ENCODE peak calls at places on chromosomes 3 and 15, in five cellular contexts. U, M, K, T and B are unnamed samples.

GRCh38 chr3:3177861-3178497 is 1.5 kb downstream of the CRBN start:
- DNase-seq in U (no peak), T (no peak), M (no peak), K (no peak), B (no peak)

GRCh38 chr15:68055224-68055705 is 1.1 kb downstream of the PIAS1 start:
- DNase-seq in K (peak), M (peak), U (no peak), T (peak), B (no peak)

GRCh38 chr3:134052370-134052769 is 22.6 kb upstream of the SLCO2A1 start:
- DNase-seq in T (no peak), M (no peak), U (no peak), K (no peak), B (peak)

GRCh38 chr15:84947947-84948830 is 33.5 kb upstream of the PDE8A start:
- DNase-seq in T (no peak), U (no peak), M (no peak), K (no peak), B (no peak)

GRCh38 chr3:172530566-172530965 is 7.3 kb upstream of the TNFSF10 start:
- DNase-seq in T (no peak), U (no peak), M (no peak), K (no peak), B (no peak)

GRCh38 chr3:5618170-5618569 is 430.7 kb downstream of the EDEM1 start:
- DNase-seq in U (no peak), T (no peak), K (no peak), M (no peak), B (no peak)

GRCh38 chr3:72327008-72327407 is 521.2 kb downstream of the SHQ1 start:
- DNase-seq in U (no peak), M (no peak), K (no peak), T (no peak), B (no peak)

GRCh38 chr3:50268703-50269451 is at the start of gene SEMA3B:
- DNase-seq in K (no peak), U (no peak), T (no peak), M (peak), B (no peak)

GRCh38 chr3:113169876-113170452 is 41.4 kb upstream of the BOC start:
- DNase-seq in T (no peak), K (no peak), U (no peak), M (peak), B (no peak)

GRCh38 chr3:66609660-66610547 is 109.1 kb upstream of the LRIG1 start:
- DNase-seq in U (no peak), M (no peak), T (no peak), K (no peak), B (no peak)

GRCh38 chr3:173473237-173473636 is 75.7 kb downstream of the NLGN1 start:
- DNase-seq in T (no peak), K (no peak), M (no peak), U (no peak), B (no peak)

GRCh38 chr15:43509923-43510229 is 7.5 kb upstream of the MAP1A start:
- DNase-seq in M (no peak), U (no peak), K (no peak), T (no peak), B (no peak)
- H3K4me3 ChIP-seq in M (peak), U (peak), K (peak), T (peak), B (peak)

GRCh38 chr3:101853465-101853864 is 4.2 kb downstream of the NFKBIZ start:
- DNase-seq in K (no peak), M (no peak), U (no peak), T (no peak), B (no peak)

GRCh38 chr3:101852315-101852714 is 3.0 kb downstream of the NFKBIZ start:
- DNase-seq in T (no peak), M (no peak), U (no peak), K (no peak), B (no peak)

GRCh38 chr3:101853971-101854370 is 4.7 kb downstream of the NFKBIZ start:
- DNase-seq in K (no peak), T (no peak), U (no peak), M (no peak), B (no peak)

GRCh38 chr3:101851833-101852232 is 2.5 kb downstream of the NFKBIZ start:
- DNase-seq in T (no peak), K (no peak), M (no peak), U (no peak), B (no peak)

DNA sequence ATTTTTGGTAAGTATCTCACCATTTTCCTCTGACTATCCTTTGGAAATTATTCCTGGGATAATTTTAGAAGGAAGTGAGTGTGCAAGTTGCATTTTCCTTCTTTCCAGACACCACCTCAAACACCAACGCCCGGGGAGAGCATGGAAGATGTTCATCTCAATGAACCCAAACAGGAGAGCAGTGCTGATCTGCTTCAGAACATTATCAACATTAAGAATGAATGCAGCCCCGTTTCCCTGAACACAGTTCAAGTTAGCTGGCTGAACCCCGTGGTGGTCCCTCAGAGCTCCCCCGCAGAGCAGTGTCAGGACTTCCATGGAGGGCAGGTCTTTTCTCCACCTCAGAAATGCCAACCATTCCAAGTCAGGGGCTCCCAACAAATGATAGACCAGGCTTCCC is 3.7 kb downstream of the NFKBIZ start:
- DNase-seq in U (no peak), M (no peak), K (no peak), T (no peak), B (no peak)
- H3K4me3 ChIP-seq in U (no peak), M (no peak), K (no peak), T (no peak), B (peak)

GRCh38 chr3:158094917-158095301 is 11.3 kb downstream of the SHOX2 start:
- DNase-seq in T (no peak), U (no peak), M (no peak), K (no peak), B (no peak)
- H3K4me3 ChIP-seq in T (no peak), U (no peak), M (peak), K (no peak), B (no peak)

GRCh38 chr3:186361246-186361611 is 805 bp downstream of the DGKG start:
- DNase-seq in U (no peak), T (no peak), K (no peak), M (no peak), B (no peak)

GRCh38 chr3:186359078-186359477 is 3.0 kb downstream of the DGKG start:
- DNase-seq in M (no peak), U (no peak), T (no peak), K (no peak), B (no peak)

GRCh38 chr3:186362409-186362757 is 349 bp upstream of the DGKG start:
- DNase-seq in K (no peak), M (no peak), T (no peak), U (no peak), B (no peak)

GRCh38 chr3:186361612-186362408 is at the start of gene DGKG:
- DNase-seq in T (no peak), M (peak), K (peak), U (no peak), B (peak)

DNA sequence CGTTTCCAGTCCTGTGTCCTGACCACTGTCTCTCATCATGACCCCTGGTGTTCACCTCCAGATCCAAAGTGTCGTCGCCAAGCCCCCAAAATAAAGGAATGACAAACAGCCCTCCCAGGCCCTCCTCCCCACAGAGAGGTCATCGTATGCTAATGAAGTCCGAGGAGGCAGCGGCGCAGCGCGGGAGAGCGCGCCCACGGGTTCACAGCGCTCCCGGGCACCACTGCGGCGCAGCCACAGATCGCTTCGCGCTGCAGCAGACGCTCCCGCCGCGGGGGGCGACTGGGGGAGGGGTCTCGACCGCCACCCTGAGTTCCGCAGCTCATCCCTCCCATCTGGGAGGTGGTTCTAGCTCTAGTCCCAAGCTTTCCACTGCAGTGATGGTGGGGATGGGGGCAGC is 1.3 kb downstream of the DGKG start:
- DNase-seq in M (no peak), K (no peak), U (no peak), T (no peak), B (no peak)
- H3K4me3 ChIP-seq in M (peak), K (no peak), U (no peak), T (no peak), B (peak)

GRCh38 chr15:59444082-59444835 is 6.3 kb downstream of the FAM81A start:
- DNase-seq in M (no peak), T (no peak), U (no peak), K (no peak), B (no peak)

GRCh38 chr15:59444980-59445500 is 7.1 kb downstream of the FAM81A start:
- DNase-seq in U (no peak), T (no peak), K (no peak), M (no peak), B (no peak)

GRCh38 chr15:59439571-59439970 is 1.6 kb downstream of the FAM81A start:
- DNase-seq in T (no peak), M (no peak), U (no peak), K (no peak), B (no peak)

GRCh38 chr15:59447367-59447766 is 9.4 kb downstream of the FAM81A start:
- DNase-seq in U (no peak), M (no peak), K (no peak), T (no peak), B (no peak)

DNA sequence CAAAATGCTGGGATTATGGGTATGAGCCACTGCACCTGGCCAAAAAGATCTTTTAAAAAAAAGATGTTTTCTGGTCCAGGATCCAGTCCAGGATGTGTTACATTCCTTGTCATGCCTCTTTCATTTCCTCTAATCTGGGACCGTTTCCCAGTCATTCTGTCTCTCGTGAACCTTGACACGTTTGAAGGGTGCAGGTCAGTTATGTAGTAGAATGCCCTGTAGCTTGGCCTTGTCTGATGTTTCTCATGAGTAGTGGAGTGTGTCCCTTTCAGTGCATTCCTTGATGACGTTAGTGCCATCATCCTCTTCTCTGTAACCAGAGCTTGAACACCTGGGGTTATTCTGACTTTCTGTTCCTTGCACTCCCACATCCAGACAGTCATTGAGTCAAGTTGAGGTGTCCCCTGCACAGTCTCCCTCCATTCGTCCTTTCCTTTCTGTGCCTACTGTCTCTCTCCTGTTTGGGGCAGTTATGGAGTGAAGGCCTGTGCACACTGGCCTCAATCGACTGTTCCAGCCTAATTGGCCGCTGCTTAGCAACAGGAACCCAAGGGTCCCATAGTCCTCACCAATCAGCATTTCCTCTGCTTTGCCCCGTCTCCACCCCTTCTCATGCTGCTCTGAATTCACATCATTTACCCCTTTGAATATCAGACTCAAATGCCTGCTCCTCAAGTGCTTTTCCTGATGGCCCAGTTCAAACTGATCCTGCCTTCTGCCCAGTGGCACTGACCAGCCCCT is 5.5 kb downstream of the FAM81A start:
- DNase-seq in M (no peak), K (no peak), U (no peak), T (no peak), B (no peak)
- H3K4me3 ChIP-seq in M (no peak), K (no peak), U (no peak), T (no peak), B (no peak)

DNA sequence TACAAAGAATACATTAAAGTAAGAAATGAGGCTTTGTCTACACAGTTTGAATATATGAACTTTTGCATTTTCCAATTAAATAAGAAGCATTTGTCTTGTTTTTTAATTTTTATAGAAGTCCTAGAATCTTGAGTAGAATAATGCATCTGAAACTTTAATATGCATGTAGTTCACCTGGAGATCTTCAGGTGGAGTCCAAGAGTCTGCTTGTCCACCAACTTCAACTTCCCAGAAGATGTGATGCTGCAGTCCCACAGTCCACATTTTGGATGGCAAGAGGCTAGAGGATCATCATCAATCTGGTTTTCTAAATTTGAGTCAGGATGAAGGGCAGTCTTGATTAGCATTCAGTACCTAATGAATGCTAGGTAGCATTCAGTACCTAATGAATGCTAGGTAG is 357.6 kb upstream of the SOX2 start:
- DNase-seq in U (no peak), M (no peak), K (no peak), T (no peak), B (no peak)
- H3K4me3 ChIP-seq in U (no peak), M (no peak), K (no peak), T (no peak), B (no peak)

GRCh38 chr3:32406481-32407408 is 15.1 kb downstream of the CMTM7 start:
- DNase-seq in K (no peak), U (no peak), M (no peak), T (no peak), B (no peak)
- H3K4me3 ChIP-seq in K (no peak), U (no peak), M (no peak), T (no peak), B (no peak)